ENCODE peak calls at places on chromosomes 3 and 15, in six cellular contexts. J is left lung, R is cardiac muscle cell, Y is astrocyte, K is breast epithelium, U is PC-3. N is an unnamed sample. For H3K4me1 and H3K36me3, the result is how much of the 10 kb centered on the place peaks cover.

GRCh38 chr3:149812606-149813366 is at the start of gene RNF13:
- DNase-seq in J (peak), R (peak), Y (peak), K (peak), U (peak), N (peak)

GRCh38 chr15:78070049-78070698 is 7.3 kb downstream of the TBC1D2B start:
- DNase-seq in J (peak), R (no peak), Y (no peak), K (no peak), U (peak), N (no peak)

GRCh38 chr3:163056874-163057497 is 1560.4 kb downstream of the OTOL1 start:
- DNase-seq in J (no peak), R (peak), Y (no peak), K (no peak), U (peak), N (no peak)

GRCh38 chr15:69604050-69604378 is 151.4 kb downstream of the RPLP1 start:
- DNase-seq in J (no peak), R (no peak), Y (no peak), K (no peak), U (peak), N (no peak)

GRCh38 chr3:71521940-71522876 is 61.3 kb downstream of the FOXP1 start:
- DNase-seq in J (no peak), R (peak), Y (no peak), K (no peak), U (peak), N (no peak)

GRCh38 chr15:41913251-41913650 is 19.4 kb upstream of the SPTBN5 start:
- DNase-seq in J (no peak), R (no peak), Y (no peak), K (no peak), U (no peak), N (no peak)

GRCh38 chr15:73959012-73959581 is 32.8 kb downstream of the LOXL1 start:
- DNase-seq in J (no peak), R (no peak), Y (no peak), K (peak), U (peak), N (no peak)

GRCh38 chr3:17752441-17752840 is 10.0 kb upstream of the TBC1D5 start:
- DNase-seq in J (no peak), R (no peak), Y (no peak), K (no peak), U (no peak), N (no peak)

GRCh38 chr3:45143673-45144670 is 2.2 kb downstream of the CDCP1 start:
- DNase-seq in J (no peak), R (peak), Y (peak), K (no peak), U (no peak), N (no peak)

GRCh38 chr3:195237981-195238625 is 32.9 kb downstream of the XXYLT1 start:
- DNase-seq in J (peak), R (no peak), Y (no peak), K (no peak), U (no peak), N (peak)

GRCh38 chr15:38817427-38818155 is 253.0 kb upstream of the RASGRP1 start:
- DNase-seq in J (peak), R (peak), Y (peak), K (peak), U (peak), N (peak)

GRCh38 chr3:42652611-42653302 is 740 bp upstream of the ZBTB47 start:
- DNase-seq in J (peak), R (peak), Y (peak), K (peak), U (peak), N (peak)

GRCh38 chr15:70067011-70067410 is 30.7 kb downstream of the TLE3 start:
- DNase-seq in J (no peak), R (no peak), Y (no peak), K (no peak), U (no peak), N (no peak)

GRCh38 chr15:80920271-80920699 is 69.3 kb downstream of the MESD start:
- DNase-seq in J (no peak), R (no peak), Y (no peak), K (no peak), U (no peak), N (no peak)

GRCh38 chr3:137972401-137972800 is 37.6 kb upstream of the CLDN18 start:
- DNase-seq in J (no peak), R (no peak), Y (no peak), K (no peak), U (no peak), N (no peak)

GRCh38 chr15:82850731-82851130 is 41.3 kb downstream of the WHAMM start:
- DNase-seq in J (no peak), R (no peak), Y (no peak), K (no peak), U (no peak), N (no peak)

GRCh38 chr3:13379191-13379830 is 40.8 kb downstream of the NUP210 start:
- DNase-seq in J (peak), R (peak), Y (peak), K (no peak), U (peak), N (no peak)

GRCh38 chr15:69568621-69569020 is 116.0 kb downstream of the RPLP1 start:
- DNase-seq in J (no peak), R (peak), Y (peak), K (no peak), U (no peak), N (no peak)

GRCh38 chr15:80677041-80677440 is 18.1 kb upstream of the ABHD17C start:
- DNase-seq in J (no peak), R (no peak), Y (no peak), K (no peak), U (peak), N (no peak)

GRCh38 chr15:38073278-38073930 is 139.0 kb downstream of the TMCO5A start:
- DNase-seq in J (no peak), R (peak), Y (no peak), K (no peak), U (peak), N (no peak)

GRCh38 chr15:52008698-52009434 is 10.2 kb upstream of the MAPK6 start:
- DNase-seq in J (no peak), R (no peak), Y (no peak), K (no peak), U (peak), N (no peak)

GRCh38 chr15:95262866-95263564 is 1031.7 kb downstream of the MCTP2 start:
- DNase-seq in J (no peak), R (peak), Y (peak), K (no peak), U (no peak), N (no peak)

GRCh38 chr3:101518421-101518871 is 5.4 kb upstream of the SENP7 start:
- DNase-seq in J (no peak), R (no peak), Y (no peak), K (no peak), U (peak), N (no peak)

GRCh38 chr3:88203537-88204143 is 53.9 kb downstream of the C3orf38 start:
- DNase-seq in J (no peak), R (peak), Y (peak), K (peak), U (peak), N (no peak)

GRCh38 chr3:6862880-6863195 is 1.9 kb downstream of the GRM7 start:
- DNase-seq in J (no peak), R (no peak), Y (no peak), K (no peak), U (no peak), N (no peak)

GRCh38 chr3:195556390-195556789 is 13.3 kb upstream of the PPP1R2 start:
- DNase-seq in J (no peak), R (peak), Y (no peak), K (no peak), U (peak), N (no peak)

GRCh38 chr3:25856902-25857518 is 67.1 kb downstream of the OXSM start:
- DNase-seq in J (no peak), R (peak), Y (peak), K (no peak), U (peak), N (no peak)

GRCh38 chr3:45199837-45200648 is 26.0 kb downstream of the TMEM158 start:
- DNase-seq in J (no peak), R (peak), Y (peak), K (no peak), U (peak), N (no peak)

GRCh38 chr3:117962750-117963149 is 1071.9 kb downstream of the IGSF11 start:
- DNase-seq in J (no peak), R (no peak), Y (peak), K (no peak), U (no peak), N (no peak)

GRCh38 chr3:117874028-117874765 is 1160.4 kb downstream of the IGSF11 start:
- DNase-seq in J (no peak), R (no peak), Y (peak), K (no peak), U (no peak), N (no peak)

GRCh38 chr3:173548261-173548660 is 150.7 kb downstream of the NLGN1 start:
- DNase-seq in J (no peak), R (no peak), Y (no peak), K (no peak), U (no peak), N (no peak)

GRCh38 chr3:159634414-159634813 is 354.2 kb upstream of the IL12A start:
- DNase-seq in J (no peak), R (no peak), Y (peak), K (no peak), U (peak), N (no peak)
- TF ChIP-seq CTCF in J (no peak), R (no peak), Y (no peak), K (no peak), U (no peak), N (no peak)

GRCh38 chr3:197308591-197308990 is 10.2 kb upstream of the DLG1 start:
- DNase-seq in J (no peak), R (peak), Y (peak), K (no peak), U (peak), N (no peak)
- H3K4me1 ChIP-seq in J (under half), R (under half), Y (under half), K (under half), U (half or more), N (under half)

DNA sequence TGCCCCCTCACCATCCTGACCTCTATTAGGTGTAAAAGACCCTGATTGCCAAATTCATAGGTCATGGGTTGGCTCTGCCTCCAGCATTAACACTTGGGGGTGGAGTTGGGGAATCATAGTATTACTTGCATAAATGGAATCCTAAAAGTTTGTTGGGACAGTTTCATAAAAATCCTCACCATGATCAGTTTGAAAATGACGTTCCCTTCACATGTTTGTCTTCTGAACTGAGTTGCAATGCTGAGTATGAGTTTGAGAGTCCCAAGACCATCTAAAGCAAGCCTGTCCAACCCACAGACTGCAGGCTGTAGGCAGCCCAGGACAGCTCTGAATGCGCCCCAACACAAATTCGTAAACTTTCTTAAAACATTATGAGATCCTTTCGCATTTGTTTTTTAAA is 36.9 kb downstream of the FLNB start:
- DNase-seq in J (no peak), R (no peak), Y (no peak), K (no peak), U (no peak), N (no peak)
- H3K36me3 ChIP-seq in J (under half), R (under half), Y (under half), K (under half), U (under half), N (under half)

DNA sequence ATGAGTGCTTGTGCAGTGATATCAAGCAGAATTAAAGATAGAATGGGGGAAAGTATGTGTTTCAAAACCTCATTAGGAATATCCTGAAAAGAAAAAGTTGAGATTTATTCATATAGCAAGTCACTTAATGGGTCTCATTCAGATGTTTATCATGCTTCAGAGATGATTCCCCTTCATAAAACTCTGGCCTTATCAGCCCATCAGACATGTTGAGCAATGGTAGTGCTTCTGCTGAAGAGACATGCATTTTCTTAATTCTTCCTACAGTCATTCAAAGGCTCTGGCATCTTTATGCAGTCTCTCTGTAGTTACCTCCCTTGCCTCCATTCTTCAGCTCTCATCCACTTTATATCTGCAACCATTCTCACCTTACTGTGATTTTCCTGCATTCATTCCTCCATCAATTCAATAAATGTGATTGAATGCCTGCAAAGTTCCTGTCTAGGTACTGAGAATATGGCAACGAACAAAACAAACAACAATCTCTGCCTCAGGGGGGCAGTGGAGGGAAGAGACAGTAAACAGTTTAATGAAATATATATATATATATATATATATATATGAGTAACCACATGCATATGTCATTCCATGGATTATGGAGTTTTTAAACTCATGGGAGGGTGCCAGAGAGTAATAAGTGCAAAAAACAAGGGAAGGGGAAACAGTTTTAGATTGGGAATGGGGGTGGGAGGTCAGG is 138.5 kb downstream of the NECTIN3 start:
- DNase-seq in J (no peak), R (no peak), Y (peak), K (no peak), U (peak), N (no peak)
- TF ChIP-seq CTCF in J (no peak), R (no peak), Y (no peak), K (no peak), U (peak), N (no peak)

GRCh38 chr3:8737301-8737700 is 3.7 kb downstream of the CAV3 start:
- DNase-seq in J (no peak), R (no peak), Y (no peak), K (no peak), U (no peak), N (no peak)
- H3K4me1 ChIP-seq in J (under half), R (under half), Y (under half), K (under half), U (half or more), N (under half)

N was measured in upper lobe of right lung.